ENCODE peak calls at places on chromosome 5, in nine cellular contexts. V, M, Q, H, I, J, C, W and N are unnamed samples.

GRCh38 chr5:135016926-135017325 is 17.1 kb downstream of the PITX1 start:
- DNase-seq in V (no peak), M (no peak), Q (peak; percentile 49), H (no peak), I (peak; percentile 17), J (no peak), C (no peak), W (no peak), N (no peak)

GRCh38 chr5:154737667-154738320 is 17.4 kb upstream of the LARP1 start:
- DNase-seq in V (no peak), M (no peak), Q (peak; percentile 39), H (no peak), I (no peak), J (no peak), C (no peak), W (no peak), N (no peak)

GRCh38 chr5:53820119-53820801 is 259.8 kb downstream of the NDUFS4 start:
- DNase-seq in V (no peak), M (no peak), Q (no peak), H (no peak), I (no peak), J (no peak), C (no peak), W (no peak), N (no peak)

GRCh38 chr5:134022333-134022732 is 17.6 kb upstream of the VDAC1 start:
- DNase-seq in V (no peak), M (no peak), Q (no peak), H (no peak), I (no peak), J (no peak), C (no peak), W (no peak), N (no peak)

GRCh38 chr5:177302354-177303110 is 987 bp downstream of the RAB24 start:
- DNase-seq in V (no peak), M (peak; percentile 20), Q (peak; percentile 94), H (no peak), I (no peak), J (no peak), C (peak; percentile 46), W (no peak), N (no peak)

GRCh38 chr5:134547579-134547978 is 22.1 kb downstream of the JADE2 start:
- DNase-seq in V (no peak), M (no peak), Q (peak; percentile 95), H (no peak), I (no peak), J (peak; percentile 83), C (peak; percentile 72), W (peak; percentile 37), N (no peak)

GRCh38 chr5:178120661-178121357 is 7.5 kb downstream of the N4BP3 start:
- DNase-seq in V (no peak), M (peak; percentile 95), Q (peak; percentile 91), H (no peak), I (peak; percentile 90), J (peak; percentile 53), C (peak; percentile 59), W (peak; percentile 23), N (peak; percentile 78)

GRCh38 chr5:5494489-5495402 is 72.3 kb downstream of the ICE1 start:
- DNase-seq in V (no peak), M (peak; percentile 83), Q (peak; percentile 73), H (peak; percentile 55), I (peak; percentile 88), J (peak; percentile 7), C (peak; percentile 46), W (peak; percentile 29), N (peak; percentile 80)

GRCh38 chr5:54713923-54714581 is 196.5 kb downstream of the SNX18 start:
- DNase-seq in V (no peak), M (no peak), Q (peak; percentile 39), H (no peak), I (no peak), J (no peak), C (no peak), W (peak; percentile 59), N (no peak)

GRCh38 chr5:173204185-173204979 is 30.6 kb downstream of the NKX2-5 start:
- DNase-seq in V (no peak), M (peak; percentile 17), Q (no peak), H (peak; percentile 21), I (peak; percentile 25), J (peak; percentile 7), C (peak; percentile 58), W (peak; percentile 36), N (peak; percentile 7)

GRCh38 chr5:27494845-27495244 is 456.5 kb upstream of the CDH9 start:
- DNase-seq in V (no peak), M (no peak), Q (no peak), H (no peak), I (no peak), J (peak; percentile 82), C (peak; percentile 49), W (no peak), N (no peak)

GRCh38 chr5:154368041-154368800 is 77.6 kb upstream of the SAP30L start:
- DNase-seq in V (no peak), M (peak; percentile 57), Q (peak; percentile 94), H (peak; percentile 89), I (no peak), J (peak; percentile 95), C (peak; percentile 93), W (peak; percentile 86), N (no peak)

GRCh38 chr5:142176255-142176654 is 67.7 kb downstream of the NDFIP1 start:
- DNase-seq in V (no peak), M (no peak), Q (no peak), H (no peak), I (no peak), J (no peak), C (no peak), W (no peak), N (no peak)

GRCh38 chr5:65021527-65022226 is 252.9 kb downstream of the CWC27 start:
- DNase-seq in V (no peak), M (no peak), Q (no peak), H (no peak), I (no peak), J (no peak), C (no peak), W (no peak), N (no peak)

GRCh38 chr5:103271570-103272289 is 13.2 kb downstream of the MACIR start:
- DNase-seq in V (no peak), M (no peak), Q (no peak), H (no peak), I (no peak), J (no peak), C (no peak), W (peak; percentile 52), N (no peak)

GRCh38 chr5:174922955-174923354 is 198.6 kb downstream of the MSX2 start:
- DNase-seq in V (no peak), M (no peak), Q (no peak), H (no peak), I (no peak), J (no peak), C (no peak), W (no peak), N (no peak)

GRCh38 chr5:20832204-20833080 is 844.4 kb upstream of the CDH18 start:
- DNase-seq in V (no peak), M (no peak), Q (no peak), H (no peak), I (no peak), J (peak; percentile 25), C (no peak), W (no peak), N (no peak)

GRCh38 chr5:174610968-174611367 is 113.4 kb upstream of the MSX2 start:
- DNase-seq in V (no peak), M (no peak), Q (no peak), H (no peak), I (no peak), J (no peak), C (no peak), W (no peak), N (no peak)

GRCh38 chr5:111119856-111120255 is 27.7 kb downstream of the WDR36 start:
- DNase-seq in V (no peak), M (no peak), Q (no peak), H (no peak), I (no peak), J (no peak), C (no peak), W (no peak), N (no peak)

GRCh38 chr5:142319560-142320426 is 5.0 kb downstream of the SPRY4 start:
- DNase-seq in V (no peak), M (no peak), Q (no peak), H (no peak), I (no peak), J (no peak), C (no peak), W (no peak), N (no peak)

GRCh38 chr5:7690557-7690956 is 160.4 kb downstream of the CFAP90 start:
- DNase-seq in V (no peak), M (peak; percentile 59), Q (no peak), H (no peak), I (no peak), J (no peak), C (no peak), W (no peak), N (no peak)

GRCh38 chr5:149452665-149453617 is 73.8 kb upstream of the IL17B start:
- DNase-seq in V (no peak), M (peak; percentile 43), Q (peak; percentile 94), H (no peak), I (peak; percentile 51), J (peak; percentile 85), C (peak; percentile 97), W (peak; percentile 92), N (no peak)

GRCh38 chr5:118249386-118249785 is 739.0 kb downstream of the DTWD2 start:
- DNase-seq in V (no peak), M (no peak), Q (no peak), H (no peak), I (no peak), J (no peak), C (no peak), W (no peak), N (no peak)

GRCh38 chr5:142151436-142152382 is 43.1 kb downstream of the NDFIP1 start:
- DNase-seq in V (no peak), M (peak; percentile 86), Q (peak; percentile 56), H (peak; percentile 63), I (peak; percentile 67), J (peak; percentile 72), C (peak; percentile 82), W (peak; percentile 83), N (peak; percentile 53)

GRCh38 chr5:173631478-173631877 is 15.0 kb upstream of the BOD1 start:
- DNase-seq in V (no peak), M (no peak), Q (no peak), H (no peak), I (no peak), J (no peak), C (no peak), W (no peak), N (no peak)

GRCh38 chr5:167892352-167893115 is 398.9 kb upstream of the WWC1 start:
- DNase-seq in V (no peak), M (no peak), Q (no peak), H (no peak), I (no peak), J (no peak), C (no peak), W (no peak), N (no peak)

GRCh38 chr5:151451626-151452520 is 4.5 kb downstream of the SLC36A1 start:
- DNase-seq in V (no peak), M (peak; percentile 24), Q (peak; percentile 85), H (no peak), I (no peak), J (peak; percentile 50), C (peak; percentile 71), W (no peak), N (no peak)

GRCh38 chr5:62007457-62007856 is 298.5 kb upstream of the KIF2A start:
- DNase-seq in V (no peak), M (no peak), Q (no peak), H (no peak), I (no peak), J (no peak), C (no peak), W (no peak), N (no peak)

GRCh38 chr5:159547466-159548195 is 217.3 kb upstream of the IL12B start:
- DNase-seq in V (no peak), M (no peak), Q (no peak), H (no peak), I (no peak), J (peak; percentile 22), C (no peak), W (no peak), N (no peak)

GRCh38 chr5:75023368-75024159 is 28.8 kb downstream of the GCNT4 start:
- DNase-seq in V (no peak), M (no peak), Q (no peak), H (no peak), I (no peak), J (no peak), C (no peak), W (no peak), N (no peak)

GRCh38 chr5:21646469-21646868 is 1206.7 kb downstream of the CDH12 start:
- DNase-seq in V (no peak), M (no peak), Q (no peak), H (no peak), I (no peak), J (peak; percentile 41), C (peak; percentile 41), W (peak; percentile 72), N (no peak)